ENCODE peak calls at places on chromosomes 11 and 22, in eight cellular contexts. F is GM12864; Q is activated CD4-positive, alpha-beta T cell treated with anti-CD3 and anti-CD28 coated beads, Interleukin-2, amount 50 U/mL, for 4 hours; J is activated naive CD4-positive, alpha-beta T cell; T is ACHN; D is NCI-H345; N is osteocyte; V is progenitor cell of endocrine pancreas. M is an unnamed sample.

GRCh38 chr11:128179049-128179448 is 408.3 kb downstream of the ETS1 start:
- DNase-seq in F (no peak), Q (no peak), J (no peak), T (no peak), D (peak; percentile 26), N (no peak), V (no peak), M (no peak)

GRCh38 chr11:104051806-104052205 is 15.4 kb downstream of the DDI1 start:
- DNase-seq in F (no peak), Q (no peak), J (no peak), T (no peak), D (no peak), N (no peak), V (no peak), M (no peak)

GRCh38 chr11:86574493-86575207 is 97.8 kb downstream of the ME3 start:
- DNase-seq in F (no peak), Q (no peak), J (no peak), T (no peak), D (no peak), N (no peak), V (no peak), M (no peak)

GRCh38 chr11:66484825-66485380 is 4.7 kb downstream of the DPP3 start:
- DNase-seq in F (no peak), Q (no peak), J (no peak), T (no peak), D (no peak), N (no peak), V (no peak), M (no peak)

GRCh38 chr11:74633406-74634393 is 41.3 kb downstream of the POLD3 start:
- DNase-seq in F (no peak), Q (no peak), J (no peak), T (no peak), D (no peak), N (no peak), V (no peak), M (no peak)

GRCh38 chr11:44329472-44330230 is 19.7 kb upstream of the ALX4 start:
- DNase-seq in F (no peak), Q (no peak), J (no peak), T (no peak), D (peak; percentile 34), N (no peak), V (no peak), M (no peak)

GRCh38 chr11:119671561-119672015 is 57.4 kb downstream of the NECTIN1 start:
- DNase-seq in F (no peak), Q (no peak), J (no peak), T (no peak), D (no peak), N (no peak), V (no peak), M (no peak)

GRCh38 chr11:2581931-2582435 is 117.8 kb downstream of the KCNQ1OT1 start:
- DNase-seq in F (no peak), Q (no peak), J (no peak), T (no peak), D (no peak), N (peak; percentile 83), V (peak; percentile 4), M (peak; percentile 93)

GRCh38 chr11:723120-723883 is 17.3 kb downstream of the EPS8L2 start:
- DNase-seq in F (no peak), Q (peak; percentile 33), J (no peak), T (peak; percentile 64), D (peak; percentile 62), N (no peak), V (no peak), M (no peak)

GRCh38 chr11:85236211-85236610 is 390.9 kb downstream of the DLG2 start:
- DNase-seq in F (no peak), Q (no peak), J (no peak), T (no peak), D (no peak), N (no peak), V (no peak), M (no peak)

GRCh38 chr11:2122907-2123627 is 16.1 kb downstream of the IGF2 start:
- DNase-seq in F (no peak), Q (no peak), J (no peak), T (no peak), D (no peak), N (no peak), V (no peak), M (no peak)

GRCh38 chr11:14114269-14114668 is 151.7 kb downstream of the SPON1 start:
- DNase-seq in F (no peak), Q (no peak), J (no peak), T (no peak), D (no peak), N (no peak), V (no peak), M (no peak)

GRCh38 chr22:40383905-40384304 is 13.5 kb downstream of the SGSM3 start:
- DNase-seq in F (no peak), Q (no peak), J (no peak), T (no peak), D (no peak), N (no peak), V (no peak), M (no peak)

GRCh38 chr22:37010976-37011375 is 8.3 kb downstream of the TST start:
- DNase-seq in F (no peak), Q (no peak), J (no peak), T (no peak), D (no peak), N (no peak), V (no peak), M (no peak)

GRCh38 chr11:69801513-69802335 is 17.5 kb downstream of the FGF3 start:
- DNase-seq in F (no peak), Q (peak; percentile 24), J (peak; percentile 8), T (peak; percentile 9), D (peak; percentile 24), N (no peak), V (peak; percentile 70), M (no peak)

GRCh38 chr11:117705866-117706265 is 91.2 kb downstream of the DSCAML1 start:
- DNase-seq in F (no peak), Q (no peak), J (no peak), T (no peak), D (no peak), N (no peak), V (no peak), M (no peak)

GRCh38 chr11:71947498-71947897 is 18.7 kb downstream of the RNF121 start:
- DNase-seq in F (no peak), Q (no peak), J (no peak), T (no peak), D (no peak), N (no peak), V (no peak), M (no peak)

GRCh38 chr22:42340150-42340549 is 69.7 kb upstream of the TCF20 start:
- DNase-seq in F (no peak), Q (no peak), J (no peak), T (no peak), D (no peak), N (no peak), V (no peak), M (no peak)

GRCh38 chr11:132286106-132286505 is 915.7 kb downstream of the NTM start:
- DNase-seq in F (no peak), Q (no peak), J (no peak), T (no peak), D (no peak), N (no peak), V (no peak), M (no peak)

GRCh38 chr11:66048525-66049313 is at the start of gene GAL3ST3:
- DNase-seq in F (no peak), Q (no peak), J (no peak), T (no peak), D (no peak), N (no peak), V (peak; percentile 29), M (peak; percentile 77)

GRCh38 chr11:5090668-5091067 is 21.3 kb downstream of the OR52E1 start:
- DNase-seq in F (no peak), Q (no peak), J (no peak), T (no peak), D (no peak), N (no peak), V (no peak), M (no peak)

GRCh38 chr22:32695451-32695891 is 106.0 kb upstream of the TIMP3 start:
- DNase-seq in F (no peak), Q (no peak), J (no peak), T (peak; percentile 64), D (no peak), N (no peak), V (no peak), M (no peak)

GRCh38 chr11:124115782-124116616 is 749 bp downstream of the VWA5A start:
- DNase-seq in F (no peak), Q (no peak), J (no peak), T (no peak), D (no peak), N (no peak), V (no peak), M (no peak)

GRCh38 chr11:117318738-117319137 is 2.7 kb upstream of the BACE1 start:
- DNase-seq in F (no peak), Q (no peak), J (no peak), T (no peak), D (no peak), N (no peak), V (no peak), M (no peak)

GRCh38 chr22:29225422-29226090 is 19.9 kb downstream of the EMID1 start:
- DNase-seq in F (no peak), Q (no peak), J (no peak), T (no peak), D (no peak), N (no peak), V (no peak), M (no peak)

GRCh38 chr11:15163136-15163535 is 48.4 kb downstream of the INSC start:
- DNase-seq in F (no peak), Q (no peak), J (no peak), T (no peak), D (no peak), N (no peak), V (no peak), M (no peak)

GRCh38 chr11:68025047-68025446 is 5.4 kb upstream of the NDUFS8 start:
- DNase-seq in F (no peak), Q (no peak), J (no peak), T (no peak), D (no peak), N (no peak), V (no peak), M (no peak)

GRCh38 chr22:25567305-25567704 is 2.8 kb downstream of the GRK3 start:
- DNase-seq in F (no peak), Q (no peak), J (no peak), T (no peak), D (no peak), N (no peak), V (no peak), M (no peak)

GRCh38 chr22:23495614-23496444 is 84.3 kb downstream of the IGLL1 start:
- DNase-seq in F (no peak), Q (no peak), J (no peak), T (no peak), D (no peak), N (no peak), V (no peak), M (no peak)

GRCh38 chr11:65894034-65894591 is 3.6 kb downstream of the CCDC85B start:
- DNase-seq in F (no peak), Q (no peak), J (no peak), T (peak; percentile 18), D (no peak), N (no peak), V (no peak), M (peak; percentile 88)

GRCh38 chr11:29432719-29433325 is 584.0 kb downstream of the KCNA4 start:
- DNase-seq in F (no peak), Q (no peak), J (no peak), T (peak; percentile 30), D (no peak), N (no peak), V (no peak), M (no peak)

GRCh38 chr11:2212411-2213251 is 41.0 kb upstream of the TH start:
- DNase-seq in F (no peak), Q (no peak), J (no peak), T (no peak), D (no peak), N (peak; percentile 81), V (peak; percentile 9), M (peak; percentile 77)

GRCh38 chr22:36359172-36359973 is 28.4 kb downstream of the MYH9 start:
- DNase-seq in F (peak; percentile 55), Q (no peak), J (no peak), T (no peak), D (no peak), N (no peak), V (no peak), M (no peak)

M was measured in chondrocyte.